ENCODE peak calls at places on chromosomes 6 and 20, in six cellular contexts. E is T-helper 1 cell; H is Kasumi-1; C is AG04449; X is psoas muscle; A is activated naive CD4-positive, alpha-beta T cell treated with anti-CD3 and anti-CD28 coated beads for 36 hours. Y is an unnamed sample.

GRCh38 chr6:136111831-136112230 is 138.3 kb downstream of the MTFR2 start:
- DNase-seq in A (no peak), X (no peak), E (no peak), C (no peak), H (no peak), Y (no peak)

GRCh38 chr6:39280247-39280731 is 33.9 kb downstream of the KCNK17 start:
- DNase-seq in E (no peak), X (peak), A (no peak), H (no peak), C (no peak), Y (no peak)

GRCh38 chr6:158610319-158610968 is 34.1 kb downstream of the DYNLT1 start:
- DNase-seq in C (no peak), X (no peak), A (no peak), E (no peak), H (no peak), Y (no peak)

GRCh38 chr6:26249709-26249958 is 115.4 kb upstream of the BTN3A2 start:
- DNase-seq in H (peak), A (no peak), C (no peak), X (no peak), E (no peak), Y (no peak)

GRCh38 chr20:39059036-39059435 is 96.9 kb downstream of the DHX35 start:
- DNase-seq in A (no peak), X (no peak), C (no peak), H (no peak), E (no peak), Y (no peak)

GRCh38 chr6:148367418-148368024 is 24.9 kb downstream of the SASH1 start:
- DNase-seq in E (no peak), C (no peak), H (peak), A (no peak), X (peak), Y (no peak)

GRCh38 chr6:118123503-118124037 is 216.5 kb downstream of the SLC35F1 start:
- DNase-seq in H (no peak), A (no peak), C (no peak), X (no peak), E (no peak), Y (no peak)

GRCh38 chr6:112033824-112034223 is 20.1 kb upstream of the CCN6 start:
- DNase-seq in A (no peak), X (no peak), E (no peak), C (no peak), H (no peak), Y (no peak)

GRCh38 chr20:58656825-58657224 is 5.7 kb downstream of the STX16 start:
- DNase-seq in C (no peak), H (no peak), X (no peak), E (no peak), A (no peak), Y (no peak)

GRCh38 chr6:124298682-124299081 is 495.0 kb downstream of the NKAIN2 start:
- DNase-seq in C (no peak), E (no peak), H (no peak), A (no peak), X (no peak), Y (no peak)

Y was measured in foreskin melanocyte.